ENCODE peak calls at places on chromosome 21, in nine cellular contexts. I, K, Q, V, S, L, X, Y and R are unnamed samples. For H3K4me1 and H3K9me3, the result is how much of the 10 kb centered on the place peaks cover.

GRCh38 chr21:33212159-33212851 is 17.4 kb upstream of the IFNAR2 start:
- DNase-seq in I (no peak), K (no peak), Q (no peak), V (peak), S (no peak), L (no peak), X (no peak), Y (peak), R (peak)

GRCh38 chr21:34187935-34188334 is 114.6 kb downstream of the MRPS6 start:
- DNase-seq in I (no peak), K (no peak), Q (no peak), V (no peak), S (no peak), L (no peak), X (no peak), Y (no peak), R (no peak)

GRCh38 chr21:39314155-39315027 is 959 bp upstream of the BRWD1 start:
- DNase-seq in I (peak), K (peak), Q (peak), V (peak), S (no peak), L (no peak), X (peak), Y (peak), R (no peak)

GRCh38 chr21:37198989-37199924 is 67.9 kb downstream of the VPS26C start:
- DNase-seq in I (no peak), K (no peak), Q (peak), V (peak), S (no peak), L (no peak), X (no peak), Y (no peak), R (no peak)

GRCh38 chr21:23131177-23131576 is 2133.0 kb downstream of the NCAM2 start:
- DNase-seq in I (no peak), K (no peak), Q (peak), V (no peak), S (no peak), L (no peak), X (no peak), Y (no peak), R (no peak)

GRCh38 chr21:34537838-34538237 is 25.8 kb upstream of the KCNE1 start:
- DNase-seq in I (no peak), K (no peak), Q (no peak), V (no peak), S (no peak), L (no peak), X (no peak), Y (no peak), R (no peak)

GRCh38 chr21:30072496-30072895 is 94.1 kb downstream of the CLDN17 start:
- DNase-seq in I (no peak), K (no peak), Q (peak), V (no peak), S (no peak), L (peak), X (no peak), Y (no peak), R (no peak)

GRCh38 chr21:36910581-36911307 is 55.7 kb downstream of the HLCS start:
- DNase-seq in I (no peak), K (peak), Q (peak), V (peak), S (no peak), L (no peak), X (no peak), Y (no peak), R (no peak)

GRCh38 chr21:34130598-34130985 is 57.2 kb downstream of the MRPS6 start:
- DNase-seq in I (no peak), K (no peak), Q (no peak), V (no peak), S (no peak), L (no peak), X (no peak), Y (no peak), R (no peak)

GRCh38 chr21:14686466-14687276 is 140.6 kb upstream of the SAMSN1 start:
- DNase-seq in I (no peak), K (no peak), Q (no peak), V (no peak), S (no peak), L (no peak), X (no peak), Y (no peak), R (no peak)

GRCh38 chr21:42110691-42111469 is 39.8 kb downstream of the UMODL1 start:
- DNase-seq in I (no peak), K (no peak), Q (no peak), V (no peak), S (no peak), L (no peak), X (no peak), Y (no peak), R (no peak)

GRCh38 chr21:25518491-25518911 is 88.8 kb downstream of the MRPL39 start:
- DNase-seq in I (no peak), K (no peak), Q (peak), V (no peak), S (no peak), L (no peak), X (no peak), Y (no peak), R (no peak)

GRCh38 chr21:34280389-34280795 is 83.4 kb upstream of the KCNE2 start:
- DNase-seq in I (no peak), K (no peak), Q (no peak), V (peak), S (no peak), L (no peak), X (no peak), Y (no peak), R (no peak)

GRCh38 chr21:35506352-35506751 is 457.2 kb upstream of the RUNX1 start:
- DNase-seq in I (no peak), K (no peak), Q (no peak), V (peak), S (no peak), L (no peak), X (no peak), Y (no peak), R (no peak)

GRCh38 chr21:33208534-33208933 is 21.2 kb upstream of the IFNAR2 start:
- DNase-seq in I (no peak), K (no peak), Q (no peak), V (no peak), S (no peak), L (no peak), X (no peak), Y (no peak), R (no peak)

GRCh38 chr21:37220981-37221664 is 46.0 kb downstream of the VPS26C start:
- DNase-seq in I (peak), K (peak), Q (peak), V (peak), S (peak), L (peak), X (peak), Y (peak), R (peak)

GRCh38 chr21:42317826-42318746 is 2.9 kb upstream of the TFF3 start:
- DNase-seq in I (no peak), K (no peak), Q (no peak), V (no peak), S (no peak), L (no peak), X (no peak), Y (no peak), R (no peak)

GRCh38 chr21:22791986-22792560 is 1793.9 kb downstream of the NCAM2 start:
- DNase-seq in I (no peak), K (peak), Q (peak), V (peak), S (no peak), L (no peak), X (no peak), Y (no peak), R (peak)

GRCh38 chr21:31730687-31731111 is 1.2 kb downstream of the SCAF4 start:
- DNase-seq in I (no peak), K (peak), Q (peak), V (no peak), S (no peak), L (no peak), X (no peak), Y (no peak), R (peak)

GRCh38 chr21:42672699-42673458 is 19.5 kb downstream of the PDE9A start:
- DNase-seq in I (no peak), K (no peak), Q (peak), V (peak), S (no peak), L (no peak), X (no peak), Y (no peak), R (no peak)

GRCh38 chr21:26811031-26811430 is 34.2 kb downstream of the ADAMTS1 start:
- DNase-seq in I (no peak), K (no peak), Q (no peak), V (peak), S (no peak), L (no peak), X (no peak), Y (no peak), R (no peak)

GRCh38 chr21:20971296-20971921 is 26.8 kb upstream of the NCAM2 start:
- DNase-seq in I (no peak), K (no peak), Q (peak), V (peak), S (no peak), L (no peak), X (no peak), Y (no peak), R (no peak)

GRCh38 chr21:32134441-32135159 is 144.2 kb downstream of the MIS18A start:
- DNase-seq in I (no peak), K (no peak), Q (no peak), V (no peak), S (no peak), L (no peak), X (no peak), Y (no peak), R (no peak)

GRCh38 chr21:42561742-42562141 is 48.1 kb downstream of the SLC37A1 start:
- DNase-seq in I (no peak), K (no peak), Q (no peak), V (no peak), S (peak), L (peak), X (no peak), Y (no peak), R (no peak)

GRCh38 chr21:42414928-42415769 is 11.4 kb downstream of the UBASH3A start:
- DNase-seq in I (no peak), K (peak), Q (peak), V (peak), S (no peak), L (no peak), X (peak), Y (peak), R (peak)

GRCh38 chr21:40671721-40672120 is 175.2 kb downstream of the DSCAM start:
- DNase-seq in I (no peak), K (no peak), Q (no peak), V (no peak), S (no peak), L (no peak), X (no peak), Y (no peak), R (no peak)

GRCh38 chr21:29080454-29080930 is 7.0 kb upstream of the CCT8 start:
- DNase-seq in I (no peak), K (no peak), Q (no peak), V (no peak), S (no peak), L (no peak), X (no peak), Y (peak), R (peak)

GRCh38 chr21:26918318-26919065 is 48.4 kb downstream of the ADAMTS5 start:
- DNase-seq in I (no peak), K (no peak), Q (peak), V (peak), S (no peak), L (no peak), X (no peak), Y (no peak), R (no peak)

GRCh38 chr21:34180826-34181359 is 107.5 kb downstream of the MRPS6 start:
- DNase-seq in I (no peak), K (no peak), Q (no peak), V (no peak), S (no peak), L (no peak), X (no peak), Y (no peak), R (no peak)

GRCh38 chr21:35204850-35205564 is 155.9 kb upstream of the RUNX1 start:
- DNase-seq in I (peak), K (no peak), Q (no peak), V (peak), S (no peak), L (peak), X (no peak), Y (no peak), R (peak)

GRCh38 chr21:20790113-20790512 is 208.1 kb upstream of the NCAM2 start:
- DNase-seq in I (no peak), K (no peak), Q (no peak), V (no peak), S (no peak), L (no peak), X (no peak), Y (no peak), R (no peak)

GRCh38 chr21:41170442-41170841 is 2.5 kb downstream of the BACE2 start:
- DNase-seq in I (peak), K (peak), Q (peak), V (peak), S (no peak), L (peak), X (no peak), Y (no peak), R (no peak)

GRCh38 chr21:31218830-31219608 is 125.0 kb downstream of the TIAM1 start:
- DNase-seq in I (no peak), K (no peak), Q (peak), V (peak), S (no peak), L (no peak), X (no peak), Y (no peak), R (no peak)

GRCh38 chr21:26124421-26124833 is 46.1 kb downstream of the APP start:
- DNase-seq in I (no peak), K (no peak), Q (no peak), V (peak), S (no peak), L (no peak), X (no peak), Y (no peak), R (no peak)

GRCh38 chr21:28252923-28253322 is 739.8 kb downstream of the LTN1 start:
- DNase-seq in I (no peak), K (no peak), Q (no peak), V (no peak), S (no peak), L (no peak), X (no peak), Y (no peak), R (no peak)

DNA sequence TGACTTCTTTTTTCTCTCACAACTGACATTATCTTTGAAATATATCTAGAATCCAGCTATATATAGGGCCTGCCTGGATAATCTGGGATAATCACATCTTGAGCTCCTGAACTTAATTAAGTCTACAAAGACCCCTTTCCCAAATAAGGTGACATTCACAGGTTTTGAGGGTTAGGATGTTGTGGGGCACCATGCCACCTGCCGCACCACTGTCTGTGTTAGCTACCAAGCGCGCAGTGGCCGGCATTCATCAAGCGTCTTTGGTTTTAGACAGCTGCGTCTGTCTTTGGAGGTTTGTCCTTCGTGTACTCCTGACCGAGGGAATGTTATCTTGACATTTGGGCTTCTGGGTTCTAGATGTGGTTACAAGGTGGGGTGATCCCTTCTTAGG is 7.5 kb downstream of the TRAPPC10 start:
- DNase-seq in I (no peak), K (no peak), Q (no peak), V (no peak), S (no peak), L (no peak), X (no peak), Y (no peak), R (no peak)
- H3K4me1 ChIP-seq in I (under half), K (under half), Q (under half), V (under half), S (under half), L (under half), X (half or more), Y (half or more), R (half or more)

GRCh38 chr21:45511661-45512431 is 30.4 kb downstream of the SLC19A1 start:
- DNase-seq in I (peak), K (no peak), Q (no peak), V (no peak), S (no peak), L (peak), X (no peak), Y (no peak), R (no peak)

GRCh38 chr21:45509566-45510465 is 32.4 kb downstream of the SLC19A1 start:
- DNase-seq in I (peak), K (no peak), Q (no peak), V (no peak), S (no peak), L (peak), X (no peak), Y (no peak), R (no peak)

GRCh38 chr21:45510466-45510955 is 31.7 kb downstream of the SLC19A1 start:
- DNase-seq in I (peak), K (no peak), Q (no peak), V (no peak), S (no peak), L (peak), X (no peak), Y (no peak), R (no peak)

GRCh38 chr21:45512626-45513002 is 29.6 kb downstream of the SLC19A1 start:
- DNase-seq in I (no peak), K (no peak), Q (no peak), V (no peak), S (no peak), L (peak), X (no peak), Y (no peak), R (no peak)

DNA sequence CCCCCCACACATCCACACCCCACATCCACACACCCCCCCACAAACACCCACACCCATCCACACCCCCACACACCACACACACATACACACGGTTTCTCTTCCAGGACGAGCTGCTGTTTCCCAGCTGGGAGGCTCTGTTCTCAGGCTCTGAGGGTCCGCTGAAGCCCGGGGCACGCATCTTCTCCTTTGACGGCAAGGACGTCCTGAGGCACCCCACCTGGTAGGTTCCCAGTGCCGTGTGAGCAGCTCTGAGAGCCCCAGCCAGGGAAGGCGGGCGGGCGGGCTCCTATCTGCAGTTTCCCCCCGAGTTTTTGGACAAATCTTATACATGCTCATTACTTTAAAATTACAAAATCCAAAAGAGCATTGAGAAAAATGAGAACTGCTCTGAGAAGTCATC is 31.2 kb downstream of the SLC19A1 start:
- DNase-seq in I (peak), K (no peak), Q (no peak), V (no peak), S (no peak), L (peak), X (no peak), Y (no peak), R (no peak)
- H3K27ac ChIP-seq in I (no peak), K (no peak), Q (no peak), V (no peak), S (no peak), L (no peak), X (no peak), Y (no peak), R (no peak)

DNA sequence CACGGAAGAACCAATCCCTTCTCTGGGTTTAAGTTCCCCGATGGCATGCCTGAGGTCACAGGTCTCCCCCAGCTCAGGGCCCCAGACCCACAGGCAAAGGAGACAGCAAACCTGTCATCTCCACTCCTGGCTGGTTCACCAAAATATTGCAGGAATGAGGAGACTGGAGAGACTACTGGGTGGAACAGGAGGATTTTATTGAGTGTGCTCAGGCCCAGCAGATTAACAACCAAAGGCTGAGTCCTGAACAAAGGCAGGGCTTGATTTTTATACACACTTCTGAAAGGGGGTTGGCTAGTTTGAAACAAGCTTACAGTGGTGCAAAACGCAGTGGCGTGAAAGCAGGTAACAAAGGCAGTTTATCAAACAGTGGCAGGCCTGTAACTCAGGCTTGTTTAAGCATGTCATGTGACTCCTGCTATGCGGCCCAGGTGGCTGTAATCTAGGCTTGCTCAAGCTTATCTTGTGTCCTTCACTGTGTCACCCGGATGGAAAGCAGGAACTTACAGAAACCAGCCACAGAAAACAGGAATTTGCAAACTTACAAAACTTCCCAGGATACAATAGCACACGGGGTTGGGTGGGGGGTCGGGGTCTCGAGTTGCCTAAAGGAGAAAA is 27.4 kb upstream of the KCNJ15 start:
- DNase-seq in I (no peak), K (no peak), Q (peak), V (peak), S (no peak), L (no peak), X (no peak), Y (no peak), R (no peak)
- H3K9me3 ChIP-seq in I (under half), K (under half), Q (half or more), V (under half), S (under half), L (under half), X (under half), Y (under half), R (under half)

GRCh38 chr21:46366561-46366960 is 42.6 kb downstream of the PCNT start:
- DNase-seq in I (no peak), K (no peak), Q (no peak), V (no peak), S (no peak), L (no peak), X (no peak), Y (no peak), R (no peak)

GRCh38 chr21:46369520-46370235 is 45.7 kb downstream of the PCNT start:
- DNase-seq in I (no peak), K (no peak), Q (no peak), V (no peak), S (no peak), L (no peak), X (no peak), Y (no peak), R (no peak)

GRCh38 chr21:46366091-46366490 is 42.1 kb downstream of the PCNT start:
- DNase-seq in I (no peak), K (no peak), Q (no peak), V (no peak), S (no peak), L (no peak), X (no peak), Y (no peak), R (no peak)

GRCh38 chr21:46368533-46369285 is 44.8 kb downstream of the PCNT start:
- DNase-seq in I (no peak), K (no peak), Q (no peak), V (no peak), S (no peak), L (no peak), X (peak), Y (peak), R (peak)

GRCh38 chr21:46366966-46367365 is 43.0 kb downstream of the PCNT start:
- DNase-seq in I (no peak), K (no peak), Q (no peak), V (no peak), S (no peak), L (no peak), X (no peak), Y (no peak), R (no peak)
- H3K4me1 ChIP-seq in I (under half), K (under half), Q (under half), V (under half), S (under half), L (under half), X (under half), Y (under half), R (under half)